ENCODE peak calls at places on chromosomes 16 and 17, in eight cellular contexts. One of them, this sample, is unnamed.

GRCh38 chr16:62289230-62289629 is 253.0 kb upstream of the CDH8 start:
- DNase-seq in WERI-Rb-1: no peak
- DNase-seq in hepatocyte: no peak
- DNase-seq in fibroblast of the aortic adventitia: no peak
- DNase-seq in ascending aorta: no peak
- DNase-seq in vagina: no peak
- DNase-seq in GM12865: no peak
- DNase-seq in cardiac muscle cell: no peak
- DNase-seq in this sample: no peak

GRCh38 chr17:4944163-4944553 is 4.1 kb downstream of the RNF167 start:
- DNase-seq in WERI-Rb-1: no peak
- DNase-seq in hepatocyte: no peak
- DNase-seq in fibroblast of the aortic adventitia: no peak
- DNase-seq in ascending aorta: no peak
- DNase-seq in vagina: no peak
- DNase-seq in GM12865: peak; percentile 87
- DNase-seq in cardiac muscle cell: no peak
- DNase-seq in this sample: no peak

GRCh38 chr17:10936931-10937330 is 99.0 kb upstream of the PIRT start:
- DNase-seq in WERI-Rb-1: no peak
- DNase-seq in hepatocyte: no peak
- DNase-seq in fibroblast of the aortic adventitia: no peak
- DNase-seq in ascending aorta: no peak
- DNase-seq in vagina: no peak
- DNase-seq in GM12865: no peak
- DNase-seq in cardiac muscle cell: no peak
- DNase-seq in this sample: no peak

GRCh38 chr16:1413684-1414531 is 596 bp downstream of the UNKL start:
- DNase-seq in WERI-Rb-1: peak; percentile 68
- DNase-seq in hepatocyte: peak; percentile 80
- DNase-seq in fibroblast of the aortic adventitia: peak; percentile 39
- DNase-seq in ascending aorta: peak; percentile 71
- DNase-seq in vagina: no peak
- DNase-seq in GM12865: peak; percentile 86
- DNase-seq in cardiac muscle cell: peak; percentile 62
- DNase-seq in this sample: peak; percentile 74

GRCh38 chr17:29145289-29146058 is 34.7 kb downstream of the MYO18A start:
- DNase-seq in WERI-Rb-1: peak; percentile 75
- DNase-seq in hepatocyte: peak; percentile 80
- DNase-seq in fibroblast of the aortic adventitia: peak; percentile 85
- DNase-seq in ascending aorta: peak; percentile 87
- DNase-seq in vagina: no peak
- DNase-seq in GM12865: peak; percentile 91
- DNase-seq in cardiac muscle cell: peak; percentile 88
- DNase-seq in this sample: peak; percentile 68

GRCh38 chr16:88437367-88437964 is 15.6 kb upstream of the ZFPM1 start:
- DNase-seq in WERI-Rb-1: peak; percentile 66
- DNase-seq in hepatocyte: peak; percentile 79
- DNase-seq in fibroblast of the aortic adventitia: no peak
- DNase-seq in ascending aorta: no peak
- DNase-seq in vagina: no peak
- DNase-seq in GM12865: peak; percentile 59
- DNase-seq in cardiac muscle cell: peak; percentile 43
- DNase-seq in this sample: peak; percentile 83

GRCh38 chr17:67582632-67583230 is 135.0 kb upstream of the NOL11 start:
- DNase-seq in WERI-Rb-1: no peak
- DNase-seq in hepatocyte: no peak
- DNase-seq in fibroblast of the aortic adventitia: no peak
- DNase-seq in ascending aorta: no peak
- DNase-seq in vagina: no peak
- DNase-seq in GM12865: no peak
- DNase-seq in cardiac muscle cell: no peak
- DNase-seq in this sample: no peak

GRCh38 chr17:67260051-67260987 is 15.3 kb upstream of the HELZ start:
- DNase-seq in WERI-Rb-1: no peak
- DNase-seq in hepatocyte: peak; percentile 62
- DNase-seq in fibroblast of the aortic adventitia: peak; percentile 88
- DNase-seq in ascending aorta: peak; percentile 67
- DNase-seq in vagina: peak; percentile 43
- DNase-seq in GM12865: peak; percentile 24
- DNase-seq in cardiac muscle cell: peak; percentile 95
- DNase-seq in this sample: no peak

GRCh38 chr17:50026901-50027638 is 28.8 kb upstream of the ITGA3 start:
- DNase-seq in WERI-Rb-1: peak; percentile 86
- DNase-seq in hepatocyte: peak; percentile 80
- DNase-seq in fibroblast of the aortic adventitia: peak; percentile 81
- DNase-seq in ascending aorta: peak; percentile 94
- DNase-seq in vagina: no peak
- DNase-seq in GM12865: peak; percentile 72
- DNase-seq in cardiac muscle cell: peak; percentile 85
- DNase-seq in this sample: peak; percentile 58
- H3K4me3 ChIP-seq in WERI-Rb-1: no peak overlapping the region
- H3K4me3 ChIP-seq in hepatocyte: no peak overlapping the region
- H3K4me3 ChIP-seq in fibroblast of the aortic adventitia: peak overlapping the region; percentile 58
- H3K4me3 ChIP-seq in ascending aorta: peak overlapping the region; percentile 44
- H3K4me3 ChIP-seq in vagina: peak overlapping the region; percentile 17
- H3K4me3 ChIP-seq in GM12865: no peak overlapping the region
- H3K4me3 ChIP-seq in cardiac muscle cell: no peak overlapping the region
- H3K4me3 ChIP-seq in this sample: no peak overlapping the region

DNA sequence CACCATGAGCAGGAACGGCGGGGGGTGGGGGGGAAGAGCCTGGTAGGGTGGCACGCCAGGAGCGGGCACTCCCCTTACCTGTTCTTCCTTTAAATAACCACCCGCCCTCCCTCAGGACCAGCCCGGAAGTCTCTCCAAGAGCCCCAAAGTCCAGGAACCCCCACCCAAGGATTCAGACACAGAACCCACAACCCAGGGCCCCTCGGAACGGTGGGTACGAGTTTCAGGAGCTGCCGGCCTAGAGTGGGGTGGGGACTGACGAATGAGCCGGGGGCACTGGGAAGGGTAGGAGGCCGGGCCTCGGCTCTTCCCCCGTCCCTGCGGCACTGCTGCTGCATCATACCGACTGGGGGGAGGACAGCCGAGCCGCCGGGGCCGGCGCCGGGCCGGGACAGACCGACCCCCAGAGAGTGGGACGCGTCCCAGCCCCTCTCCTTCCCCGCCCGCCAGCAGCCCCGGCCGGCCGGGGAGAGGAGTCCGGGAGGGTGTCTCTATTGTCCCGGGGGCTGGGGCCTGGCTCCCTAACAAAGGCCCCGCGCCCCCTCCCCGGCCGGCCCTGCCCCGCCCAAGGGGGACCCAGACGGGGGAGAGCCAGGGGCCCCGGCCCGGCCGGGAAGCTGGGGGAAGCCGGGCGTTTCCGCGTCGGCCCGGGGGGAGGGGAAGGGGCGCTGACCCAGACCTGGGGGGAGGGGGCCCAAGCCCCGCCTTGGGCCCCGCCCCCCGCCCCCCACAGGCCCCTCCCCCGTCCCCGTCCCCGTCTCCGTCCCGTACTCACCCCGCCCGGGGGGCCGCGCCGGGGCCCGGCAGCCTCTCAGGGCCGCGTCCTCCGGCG is 747 bp downstream of the ATXN7L3 start:
- DNase-seq in WERI-Rb-1: peak; percentile 67
- DNase-seq in hepatocyte: peak; percentile 90
- DNase-seq in fibroblast of the aortic adventitia: no peak
- DNase-seq in ascending aorta: no peak
- DNase-seq in vagina: no peak
- DNase-seq in GM12865: peak; percentile 79
- DNase-seq in cardiac muscle cell: peak; percentile 62
- DNase-seq in this sample: peak; percentile 78
- H3K4me3 ChIP-seq in WERI-Rb-1: peak overlapping the region; percentile 87
- H3K4me3 ChIP-seq in hepatocyte: peak overlapping the region; percentile 95
- H3K4me3 ChIP-seq in fibroblast of the aortic adventitia: peak overlapping the region; percentile 76
- H3K4me3 ChIP-seq in ascending aorta: peak overlapping the region; percentile 98
- H3K4me3 ChIP-seq in vagina: peak overlapping the region; percentile 98
- H3K4me3 ChIP-seq in GM12865: peak overlapping the region; percentile 94
- H3K4me3 ChIP-seq in cardiac muscle cell: peak overlapping the region; percentile 61
- H3K4me3 ChIP-seq in this sample: peak overlapping the region; percentile 91

GRCh38 chr17:42184717-42185496 is at the start of gene HCRT:
- DNase-seq in WERI-Rb-1: no peak
- DNase-seq in hepatocyte: no peak
- DNase-seq in fibroblast of the aortic adventitia: no peak
- DNase-seq in ascending aorta: no peak
- DNase-seq in vagina: no peak
- DNase-seq in GM12865: no peak
- DNase-seq in cardiac muscle cell: no peak
- DNase-seq in this sample: no peak
- H3K4me3 ChIP-seq in WERI-Rb-1: no peak within 1 kb of the TSS
- H3K4me3 ChIP-seq in hepatocyte: no peak within 1 kb of the TSS
- H3K4me3 ChIP-seq in fibroblast of the aortic adventitia: peak within 1 kb of the TSS; percentile 41
- H3K4me3 ChIP-seq in ascending aorta: peak within 1 kb of the TSS; percentile 69
- H3K4me3 ChIP-seq in vagina: peak within 1 kb of the TSS; percentile 39
- H3K4me3 ChIP-seq in GM12865: peak within 1 kb of the TSS; percentile 45
- H3K4me3 ChIP-seq in cardiac muscle cell: peak within 1 kb of the TSS; percentile 27
- H3K4me3 ChIP-seq in this sample: peak within 1 kb of the TSS; percentile 61

DNA sequence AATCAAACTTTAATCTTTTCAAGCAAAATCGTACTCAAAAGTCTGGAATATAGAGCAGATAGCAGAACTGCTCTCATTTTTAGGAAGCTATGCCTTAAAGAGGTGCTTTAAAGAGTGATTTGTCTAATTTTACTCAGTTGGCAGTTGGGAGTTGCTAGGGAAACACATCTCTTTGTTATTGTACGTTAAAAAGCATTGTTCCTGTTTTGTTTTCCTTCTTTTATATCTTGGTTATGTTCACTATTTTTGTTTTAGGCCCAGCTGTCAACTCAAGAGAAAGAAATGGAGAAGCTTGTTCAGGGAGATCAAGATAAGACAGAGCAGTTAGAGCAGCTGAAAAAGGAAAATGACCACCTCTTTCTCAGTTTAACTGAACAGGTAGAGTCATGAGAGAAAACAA is 21.4 kb downstream of the CALCOCO2 start:
- DNase-seq in WERI-Rb-1: no peak
- DNase-seq in hepatocyte: no peak
- DNase-seq in fibroblast of the aortic adventitia: no peak
- DNase-seq in ascending aorta: no peak
- DNase-seq in vagina: no peak
- DNase-seq in GM12865: no peak
- DNase-seq in cardiac muscle cell: no peak
- DNase-seq in this sample: no peak
- H3K4me3 ChIP-seq in WERI-Rb-1: no peak overlapping the region
- H3K4me3 ChIP-seq in hepatocyte: no peak overlapping the region
- H3K4me3 ChIP-seq in fibroblast of the aortic adventitia: no peak overlapping the region
- H3K4me3 ChIP-seq in ascending aorta: no peak overlapping the region
- H3K4me3 ChIP-seq in vagina: no peak overlapping the region
- H3K4me3 ChIP-seq in GM12865: no peak overlapping the region
- H3K4me3 ChIP-seq in cardiac muscle cell: no peak overlapping the region
- H3K4me3 ChIP-seq in this sample: no peak overlapping the region

GRCh38 chr17:76948726-76949342 is 80.6 kb downstream of the MGAT5B start:
- DNase-seq in WERI-Rb-1: peak; percentile 63
- DNase-seq in hepatocyte: no peak
- DNase-seq in fibroblast of the aortic adventitia: no peak
- DNase-seq in ascending aorta: no peak
- DNase-seq in vagina: no peak
- DNase-seq in GM12865: no peak
- DNase-seq in cardiac muscle cell: no peak
- DNase-seq in this sample: no peak

GRCh38 chr17:76946772-76947135 is 78.5 kb downstream of the MGAT5B start:
- DNase-seq in WERI-Rb-1: no peak
- DNase-seq in hepatocyte: no peak
- DNase-seq in fibroblast of the aortic adventitia: no peak
- DNase-seq in ascending aorta: no peak
- DNase-seq in vagina: no peak
- DNase-seq in GM12865: no peak
- DNase-seq in cardiac muscle cell: no peak
- DNase-seq in this sample: no peak

GRCh38 chr17:76948301-76948700 is 80.1 kb downstream of the MGAT5B start:
- DNase-seq in WERI-Rb-1: no peak
- DNase-seq in hepatocyte: no peak
- DNase-seq in fibroblast of the aortic adventitia: no peak
- DNase-seq in ascending aorta: no peak
- DNase-seq in vagina: no peak
- DNase-seq in GM12865: no peak
- DNase-seq in cardiac muscle cell: no peak
- DNase-seq in this sample: no peak

GRCh38 chr17:76947309-76947708 is 79.1 kb downstream of the MGAT5B start:
- DNase-seq in WERI-Rb-1: no peak
- DNase-seq in hepatocyte: no peak
- DNase-seq in fibroblast of the aortic adventitia: no peak
- DNase-seq in ascending aorta: no peak
- DNase-seq in vagina: no peak
- DNase-seq in GM12865: no peak
- DNase-seq in cardiac muscle cell: no peak
- DNase-seq in this sample: no peak

DNA sequence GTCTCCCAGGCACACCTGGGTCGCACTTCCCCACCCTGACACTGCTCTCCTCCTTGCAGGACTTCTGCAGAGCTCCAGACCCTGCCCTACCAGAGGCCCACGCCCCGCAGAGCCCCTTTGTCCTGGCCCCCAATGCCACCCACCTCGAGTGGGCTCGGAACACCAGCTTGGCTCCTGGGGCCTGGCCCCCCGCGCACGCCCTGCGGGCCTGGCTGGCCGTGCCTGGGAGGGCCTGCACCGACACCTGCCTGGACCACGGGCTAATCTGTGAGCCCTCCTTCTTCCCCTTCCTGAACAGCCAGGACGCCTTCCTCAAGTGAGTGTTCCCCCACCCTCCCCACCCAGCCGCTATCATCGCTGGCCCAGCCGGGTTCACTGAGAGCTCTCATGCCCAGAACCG is 79.6 kb downstream of the MGAT5B start:
- DNase-seq in WERI-Rb-1: no peak
- DNase-seq in hepatocyte: no peak
- DNase-seq in fibroblast of the aortic adventitia: no peak
- DNase-seq in ascending aorta: no peak
- DNase-seq in vagina: no peak
- DNase-seq in GM12865: no peak
- DNase-seq in cardiac muscle cell: no peak
- DNase-seq in this sample: no peak
- H3K4me3 ChIP-seq in WERI-Rb-1: no peak overlapping the region
- H3K4me3 ChIP-seq in hepatocyte: no peak overlapping the region
- H3K4me3 ChIP-seq in fibroblast of the aortic adventitia: no peak overlapping the region
- H3K4me3 ChIP-seq in ascending aorta: no peak overlapping the region
- H3K4me3 ChIP-seq in vagina: no peak overlapping the region
- H3K4me3 ChIP-seq in GM12865: no peak overlapping the region
- H3K4me3 ChIP-seq in cardiac muscle cell: no peak overlapping the region
- H3K4me3 ChIP-seq in this sample: no peak overlapping the region

GRCh38 chr17:62706598-62707424 is 79.3 kb downstream of the MRC2 start:
- DNase-seq in WERI-Rb-1: no peak
- DNase-seq in hepatocyte: no peak
- DNase-seq in fibroblast of the aortic adventitia: no peak
- DNase-seq in ascending aorta: peak; percentile 61
- DNase-seq in vagina: no peak
- DNase-seq in GM12865: no peak
- DNase-seq in cardiac muscle cell: no peak
- DNase-seq in this sample: no peak
- H3K4me3 ChIP-seq in WERI-Rb-1: no peak overlapping the region
- H3K4me3 ChIP-seq in hepatocyte: no peak overlapping the region
- H3K4me3 ChIP-seq in fibroblast of the aortic adventitia: no peak overlapping the region
- H3K4me3 ChIP-seq in ascending aorta: no peak overlapping the region
- H3K4me3 ChIP-seq in vagina: no peak overlapping the region
- H3K4me3 ChIP-seq in GM12865: no peak overlapping the region
- H3K4me3 ChIP-seq in cardiac muscle cell: no peak overlapping the region
- H3K4me3 ChIP-seq in this sample: no peak overlapping the region

GRCh38 chr17:21034350-21035235 is 8.2 kb downstream of the USP22 start:
- DNase-seq in WERI-Rb-1: no peak
- DNase-seq in hepatocyte: no peak
- DNase-seq in fibroblast of the aortic adventitia: peak; percentile 47
- DNase-seq in ascending aorta: no peak
- DNase-seq in vagina: no peak
- DNase-seq in GM12865: peak; percentile 66
- DNase-seq in cardiac muscle cell: peak; percentile 51
- DNase-seq in this sample: no peak
- H3K4me3 ChIP-seq in WERI-Rb-1: no peak overlapping the region
- H3K4me3 ChIP-seq in hepatocyte: no peak overlapping the region
- H3K4me3 ChIP-seq in fibroblast of the aortic adventitia: peak overlapping the region; percentile 16
- H3K4me3 ChIP-seq in ascending aorta: peak overlapping the region; percentile 25
- H3K4me3 ChIP-seq in vagina: no peak overlapping the region
- H3K4me3 ChIP-seq in GM12865: peak overlapping the region; percentile 9
- H3K4me3 ChIP-seq in cardiac muscle cell: no peak overlapping the region
- H3K4me3 ChIP-seq in this sample: no peak overlapping the region

This sample was measured in Caco-2.